ENCODE peak calls at places on chromosome 22, in ten cellular contexts. V is stomach, B is H9, Z is NCI-H460, S is neural crest cell, M is hippocampal formation, O is cerebellar nuclear complex, R is HFFc6, X is NCI-H1092, Y is ovary. J is an unnamed sample.

GRCh38 chr22:43553451-43554258 is 141.8 kb downstream of the MPPED1 start:
- DNase-seq in O (no peak), Y (no peak), Z (no peak), X (no peak), V (no peak), M (no peak), B (no peak), R (no peak), S (no peak), J (no peak)

GRCh38 chr22:17675584-17675983 is 37.0 kb downstream of the BCL2L13 start:
- DNase-seq in Z (no peak), V (no peak), O (no peak), R (no peak), B (no peak), Y (no peak), X (no peak), M (no peak), S (no peak), J (no peak)

GRCh38 chr22:23695748-23696325 is 5.0 kb downstream of the RGL4 start:
- DNase-seq in Y (no peak), X (no peak), S (no peak), V (no peak), R (no peak), B (no peak), M (no peak), O (no peak), Z (no peak), J (no peak)

GRCh38 chr22:45273452-45274075 is 11.2 kb upstream of the UPK3A start:
- DNase-seq in Z (no peak), S (no peak), B (no peak), X (no peak), O (no peak), R (no peak), M (no peak), Y (no peak), V (no peak), J (no peak)

GRCh38 chr22:39723899-39724351 is 153.4 kb downstream of the CACNA1I start:
- DNase-seq in Y (no peak), S (no peak), Z (no peak), X (no peak), V (peak; percentile 25), O (no peak), B (no peak), M (no peak), R (no peak), J (no peak)

GRCh38 chr22:46758867-46759290 is 3.6 kb upstream of the TBC1D22A start:
- DNase-seq in O (no peak), X (no peak), S (peak; percentile 50), Y (peak; percentile 42), M (peak; percentile 14), R (peak; percentile 49), V (peak; percentile 76), B (peak; percentile 74), Z (no peak), J (no peak)

GRCh38 chr22:19896665-19897355 is 42.1 kb upstream of the GNB1L start:
- DNase-seq in X (no peak), Z (no peak), V (no peak), R (no peak), S (no peak), O (no peak), B (no peak), M (no peak), Y (no peak), J (no peak)

GRCh38 chr22:35397095-35397904 is 2.6 kb upstream of the MCM5 start:
- DNase-seq in R (no peak), B (no peak), O (no peak), X (no peak), M (no peak), Y (peak; percentile 69), S (no peak), Z (no peak), V (no peak), J (no peak)

GRCh38 chr22:25364281-25364680 is 144.8 kb downstream of the CRYBB2 start:
- DNase-seq in V (no peak), M (no peak), B (no peak), S (no peak), X (no peak), R (no peak), Y (no peak), Z (no peak), O (no peak), J (no peak)

GRCh38 chr22:32202161-32202538 is 2.7 kb downstream of the RFPL2 start:
- DNase-seq in Z (no peak), B (no peak), X (no peak), Y (no peak), M (no peak), O (no peak), R (no peak), V (no peak), S (no peak), J (no peak)

GRCh38 chr22:43622886-43623285 is 189.2 kb downstream of the EFCAB6 start:
- DNase-seq in B (no peak), X (no peak), O (no peak), R (no peak), S (no peak), Y (no peak), Z (no peak), V (no peak), M (no peak), J (no peak)

GRCh38 chr22:30474683-30475424 is 3.0 kb upstream of the SEC14L3 start:
- DNase-seq in X (no peak), O (no peak), M (no peak), V (peak; percentile 37), Y (no peak), S (no peak), Z (no peak), R (no peak), B (peak; percentile 45), J (peak; percentile 34)

GRCh38 chr22:41822289-41823057 is 10.4 kb upstream of the SREBF2 start:
- DNase-seq in S (no peak), Y (no peak), M (no peak), R (peak; percentile 74), Z (peak; percentile 43), B (no peak), V (no peak), X (peak; percentile 37), O (no peak), J (no peak)

GRCh38 chr22:48396785-48397530 is 1430.7 kb downstream of the BRD1 start:
- DNase-seq in V (no peak), B (no peak), Z (no peak), X (no peak), O (no peak), Y (no peak), R (no peak), S (no peak), M (no peak), J (no peak)

GRCh38 chr22:24592846-24593809 is at the start of gene LRRC75B:
- DNase-seq in R (peak; percentile 49), Z (peak; percentile 69), X (peak; percentile 60), M (peak; percentile 62), S (peak; percentile 80), Y (peak; percentile 95), B (peak; percentile 89), V (peak; percentile 93), O (no peak), J (peak; percentile 22)

GRCh38 chr22:39292002-39292401 is 27.4 kb downstream of the RPL3 start:
- DNase-seq in X (no peak), S (no peak), B (no peak), O (no peak), Z (no peak), R (no peak), M (no peak), V (no peak), Y (no peak), J (no peak)

GRCh38 chr22:44711236-44711560 is 9.2 kb downstream of the PRR5 start:
- DNase-seq in V (no peak), M (no peak), X (no peak), B (no peak), S (no peak), Y (no peak), R (no peak), Z (no peak), O (no peak), J (no peak)

GRCh38 chr22:48044484-48045060 is 1282.1 kb downstream of the TBC1D22A start:
- DNase-seq in Y (no peak), Z (no peak), R (no peak), M (no peak), X (no peak), S (no peak), V (no peak), B (no peak), O (no peak), J (no peak)

GRCh38 chr22:17106785-17107546 is 14.2 kb downstream of the TMEM121B start:
- DNase-seq in Z (no peak), M (no peak), R (no peak), X (no peak), S (no peak), Y (no peak), V (no peak), B (no peak), O (no peak), J (no peak)

GRCh38 chr22:44620129-44620840 is 81.7 kb upstream of the PRR5 start:
- DNase-seq in B (peak; percentile 87), X (no peak), M (no peak), S (peak; percentile 71), R (no peak), Z (no peak), Y (peak; percentile 63), V (peak; percentile 55), O (no peak), J (no peak)

GRCh38 chr22:24521791-24522245 is 26.7 kb downstream of the UPB1 start:
- DNase-seq in S (no peak), M (no peak), Z (peak; percentile 48), B (peak; percentile 89), V (peak; percentile 76), R (peak; percentile 55), X (peak; percentile 76), Y (no peak), O (no peak), J (peak; percentile 29)